ENCODE peak calls at places on chromosomes 7 and 10, in five cellular contexts. X, A, T, E and H are unnamed samples.

GRCh38 chr7:20647908-20648776 is 32.7 kb downstream of the ABCB5 start:
- DNase-seq in X (peak; percentile 40), A (no peak), T (no peak), E (no peak), H (no peak)

GRCh38 chr7:34734786-34735185 is 76.8 kb downstream of the NPSR1 start:
- DNase-seq in X (no peak), A (no peak), T (no peak), E (no peak), H (no peak)

GRCh38 chr10:22252801-22253577 is 35.2 kb upstream of the EBLN1 start:
- DNase-seq in X (peak; percentile 10), A (no peak), T (peak; percentile 23), E (peak; percentile 36), H (no peak)

GRCh38 chr7:78296036-78296435 is 497.5 kb downstream of the PHTF2 start:
- DNase-seq in X (no peak), A (no peak), T (no peak), E (no peak), H (no peak)

GRCh38 chr7:26843696-26844095 is 20.7 kb downstream of the SKAP2 start:
- DNase-seq in X (peak; percentile 20), A (no peak), T (no peak), E (no peak), H (no peak)

GRCh38 chr10:110147961-110148360 is 59.4 kb upstream of the MXI1 start:
- DNase-seq in X (no peak), A (no peak), T (no peak), E (no peak), H (no peak)

GRCh38 chr7:139004321-139005075 is 23.3 kb upstream of the KIAA1549 start:
- DNase-seq in X (no peak), A (no peak), T (no peak), E (no peak), H (no peak)

GRCh38 chr10:921471-922414 is 9.8 kb downstream of the LARP4B start:
- DNase-seq in X (peak; percentile 53), A (peak; percentile 48), T (no peak), E (no peak), H (no peak)

GRCh38 chr10:70935125-70935625 is 46.8 kb upstream of the PCBD1 start:
- DNase-seq in X (no peak), A (no peak), T (no peak), E (no peak), H (no peak)

GRCh38 chr10:23373156-23373555 is 28.6 kb upstream of the C10orf67 start:
- DNase-seq in X (no peak), A (no peak), T (no peak), E (no peak), H (no peak)

GRCh38 chr7:36658603-36659516 is 65.4 kb downstream of the AOAH start:
- DNase-seq in X (peak; percentile 87), A (peak; percentile 92), T (no peak), E (no peak), H (no peak)

GRCh38 chr10:34766256-34766580 is 48.9 kb downstream of the PARD3 start:
- DNase-seq in X (no peak), A (no peak), T (no peak), E (no peak), H (no peak)

GRCh38 chr10:120039066-120039465 is 146.5 kb downstream of the SEC23IP start:
- DNase-seq in X (no peak), A (no peak), T (no peak), E (no peak), H (no peak)

GRCh38 chr7:34320926-34321609 is 336.9 kb upstream of the NPSR1 start:
- DNase-seq in X (peak; percentile 80), A (peak; percentile 35), T (peak; percentile 24), E (peak; percentile 56), H (peak; percentile 16)

GRCh38 chr7:131896189-131896855 is 339.9 kb upstream of the PODXL start:
- DNase-seq in X (no peak), A (no peak), T (no peak), E (no peak), H (no peak)

GRCh38 chr7:24922099-24922773 is 57.7 kb downstream of the OSBPL3 start:
- DNase-seq in X (no peak), A (no peak), T (no peak), E (no peak), H (no peak)

GRCh38 chr10:47035447-47036337 is 124.5 kb downstream of the PTPN20 start:
- DNase-seq in X (no peak), A (no peak), T (no peak), E (no peak), H (no peak)

GRCh38 chr7:67438913-67439312 is 442.3 kb downstream of the TYW1 start:
- DNase-seq in X (no peak), A (no peak), T (no peak), E (no peak), H (no peak)

GRCh38 chr7:114630186-114630824 is 215.7 kb downstream of the FOXP2 start:
- DNase-seq in X (no peak), A (no peak), T (no peak), E (no peak), H (no peak)

GRCh38 chr10:47358457-47358856 is 10.3 kb downstream of the RBP3 start:
- DNase-seq in X (no peak), A (no peak), T (no peak), E (no peak), H (no peak)

GRCh38 chr10:79981673-79982485 is 33.0 kb upstream of the SFTPD start:
- DNase-seq in X (peak; percentile 29), A (no peak), T (peak; percentile 50), E (peak; percentile 66), H (no peak)

GRCh38 chr10:62096534-62096933 is 172.1 kb downstream of the RTKN2 start:
- DNase-seq in X (no peak), A (no peak), T (no peak), E (no peak), H (no peak)

GRCh38 chr10:101607124-101607523 is 19.0 kb downstream of the DPCD start:
- DNase-seq in X (no peak), A (no peak), T (no peak), E (no peak), H (no peak)

GRCh38 chr7:22109761-22110160 is 164.1 kb upstream of the CDCA7L start:
- DNase-seq in X (peak; percentile 60), A (no peak), T (no peak), E (peak; percentile 57), H (no peak)

DNA sequence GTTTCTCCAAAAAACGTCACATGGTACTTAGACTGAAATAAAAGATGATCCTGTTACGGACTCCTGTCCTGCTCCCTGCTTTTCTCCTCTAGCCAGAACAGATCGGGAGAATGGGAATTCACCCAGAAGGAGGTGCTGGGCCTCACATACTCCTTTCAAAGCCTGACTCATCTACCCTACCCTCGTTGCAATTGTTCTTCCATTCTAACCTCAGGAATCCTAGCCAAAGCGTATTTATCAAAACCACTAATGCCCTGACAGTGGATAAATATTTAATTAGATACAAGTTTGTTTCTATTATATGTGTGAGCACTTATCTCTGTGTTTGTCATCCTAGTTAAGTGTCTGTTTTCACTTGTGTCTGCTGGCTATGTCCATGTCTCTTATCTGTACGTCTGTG is 21.7 kb downstream of the ZCWPW1 start:
- DNase-seq in X (peak; percentile 69), A (peak; percentile 32), T (no peak), E (no peak), H (no peak)
- TF ChIP-seq CTCF in X (peak; percentile 25), A (no peak), T (no peak), E (no peak), H (no peak)

GRCh38 chr7:45888185-45888992 is at the start of gene IGFBP1:
- DNase-seq in X (peak; percentile 27), A (no peak), T (no peak), E (no peak), H (no peak)
- H3K4me3 ChIP-seq in X (peak within 1 kb of the TSS; percentile 39), A (peak within 1 kb of the TSS; percentile 37), T (peak within 1 kb of the TSS; percentile 25), E (no peak within 1 kb of the TSS), H (no peak within 1 kb of the TSS)

DNA sequence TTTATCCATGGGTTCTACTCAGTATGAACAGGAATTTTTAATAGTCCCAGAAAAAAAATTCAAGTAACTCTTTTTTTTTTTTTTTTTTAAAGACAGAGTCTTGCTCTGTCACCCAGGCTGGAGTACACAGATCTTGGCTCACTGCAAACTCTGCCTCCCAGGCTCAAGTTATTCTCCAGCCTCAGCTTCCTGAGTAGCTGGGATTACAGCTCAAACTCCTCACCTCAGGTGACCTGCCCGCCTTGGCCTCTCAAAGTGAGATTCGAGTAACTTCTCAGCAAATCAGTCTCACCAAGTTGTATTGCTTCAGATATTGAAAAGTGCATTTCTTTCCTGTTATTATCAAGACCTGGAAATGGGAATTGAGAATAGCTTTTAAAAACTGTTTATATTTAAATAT is 281.2 kb upstream of the MINDY3 start:
- DNase-seq in X (no peak), A (no peak), T (no peak), E (no peak), H (no peak)
- TF ChIP-seq CTCF in X (no peak), A (no peak), T (no peak), E (no peak), H (no peak)

GRCh38 chr7:64613653-64614052 is 50.8 kb upstream of the ZNF680 start:
- DNase-seq in X (no peak), A (no peak), T (no peak), E (no peak), H (no peak)

GRCh38 chr7:64612452-64612851 is 49.6 kb upstream of the ZNF680 start:
- DNase-seq in X (no peak), A (no peak), T (no peak), E (no peak), H (no peak)

GRCh38 chr7:64614812-64615211 is 51.1 kb upstream of the ZNF107 start:
- DNase-seq in X (no peak), A (no peak), T (no peak), E (no peak), H (no peak)

GRCh38 chr7:64610997-64611396 is 48.1 kb upstream of the ZNF680 start:
- DNase-seq in X (no peak), A (no peak), T (no peak), E (no peak), H (no peak)

DNA sequence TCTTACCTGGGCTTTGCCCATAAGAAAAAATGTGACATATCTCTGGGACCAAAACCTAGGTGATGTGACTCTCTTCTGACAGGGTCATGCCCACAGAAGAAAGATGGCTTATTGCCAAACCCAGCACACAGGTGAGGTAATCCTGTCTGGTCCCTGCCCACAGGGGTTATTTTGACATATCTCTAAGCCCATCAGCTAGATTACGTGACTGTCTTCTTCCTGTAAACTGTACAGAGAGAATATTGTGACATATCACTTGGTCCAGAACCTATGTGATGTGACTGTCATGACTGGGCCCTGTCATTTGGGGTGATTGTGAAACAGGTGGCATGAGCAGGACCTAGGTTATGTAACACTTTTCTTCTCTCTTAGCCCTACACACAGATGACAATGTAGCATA is 48.8 kb upstream of the ZNF680 start:
- DNase-seq in X (no peak), A (no peak), T (no peak), E (no peak), H (no peak)
- H3K4me3 ChIP-seq in X (no peak overlapping the region), A (no peak overlapping the region), T (no peak overlapping the region), E (no peak overlapping the region), H (no peak overlapping the region)

GRCh38 chr7:38881015-38881414 is 28.0 kb downstream of the VPS41 start:
- DNase-seq in X (no peak), A (no peak), T (no peak), E (no peak), H (no peak)
- TF ChIP-seq CTCF in X (no peak), A (no peak), T (no peak), E (no peak), H (no peak)

GRCh38 chr10:88386878-88387773 is 196.0 kb downstream of the RNLS start:
- DNase-seq in X (peak; percentile 88), A (no peak), T (peak; percentile 21), E (peak; percentile 30), H (peak; percentile 91)
- H3K4me3 ChIP-seq in X (peak overlapping the region; percentile 2), A (no peak overlapping the region), T (peak overlapping the region; percentile 33), E (no peak overlapping the region), H (peak overlapping the region; percentile 28)